ENCODE peak calls at places on chromosome 9, in six cellular contexts. One of them, this sample, is unnamed.

GRCh38 chr9:30504502-30504905 is 1879.9 kb upstream of the ACO1 start:
- DNase-seq in CD8-positive, alpha-beta memory T cell: no peak
- DNase-seq in hepatocyte: no peak
- DNase-seq in kidney epithelial cell: no peak
- DNase-seq in choroid plexus epithelial cell: peak
- DNase-seq in WERI-Rb-1: no peak
- DNase-seq in this sample: no peak

GRCh38 chr9:85569988-85570387 is 171.8 kb downstream of the AGTPBP1 start:
- DNase-seq in hepatocyte: peak
- DNase-seq in CD8-positive, alpha-beta memory T cell: no peak
- DNase-seq in choroid plexus epithelial cell: peak
- DNase-seq in kidney epithelial cell: no peak
- DNase-seq in WERI-Rb-1: no peak
- DNase-seq in this sample: no peak

GRCh38 chr9:71680189-71680983 is 87.9 kb downstream of the CEMIP2 start:
- DNase-seq in WERI-Rb-1: no peak
- DNase-seq in CD8-positive, alpha-beta memory T cell: no peak
- DNase-seq in hepatocyte: peak
- DNase-seq in kidney epithelial cell: no peak
- DNase-seq in choroid plexus epithelial cell: peak
- DNase-seq in this sample: no peak

GRCh38 chr9:78013924-78014323 is 17.7 kb downstream of the GNAQ start:
- DNase-seq in kidney epithelial cell: no peak
- DNase-seq in CD8-positive, alpha-beta memory T cell: no peak
- DNase-seq in WERI-Rb-1: no peak
- DNase-seq in hepatocyte: no peak
- DNase-seq in choroid plexus epithelial cell: no peak
- DNase-seq in this sample: no peak

GRCh38 chr9:556199-556598 is 285.3 kb upstream of the DMRT1 start:
- DNase-seq in choroid plexus epithelial cell: no peak
- DNase-seq in hepatocyte: no peak
- DNase-seq in CD8-positive, alpha-beta memory T cell: no peak
- DNase-seq in kidney epithelial cell: no peak
- DNase-seq in WERI-Rb-1: no peak
- DNase-seq in this sample: no peak

GRCh38 chr9:98856982-98857381 is 49.5 kb downstream of the GALNT12 start:
- DNase-seq in CD8-positive, alpha-beta memory T cell: no peak
- DNase-seq in WERI-Rb-1: no peak
- DNase-seq in kidney epithelial cell: no peak
- DNase-seq in choroid plexus epithelial cell: no peak
- DNase-seq in hepatocyte: no peak
- DNase-seq in this sample: no peak

GRCh38 chr9:12539602-12540001 is 153.6 kb upstream of the TYRP1 start:
- DNase-seq in kidney epithelial cell: no peak
- DNase-seq in CD8-positive, alpha-beta memory T cell: no peak
- DNase-seq in choroid plexus epithelial cell: peak
- DNase-seq in WERI-Rb-1: no peak
- DNase-seq in hepatocyte: no peak
- DNase-seq in this sample: no peak

GRCh38 chr9:135490980-135491444 is 9.5 kb upstream of the MRPS2 start:
- DNase-seq in WERI-Rb-1: no peak
- DNase-seq in choroid plexus epithelial cell: no peak
- DNase-seq in kidney epithelial cell: no peak
- DNase-seq in CD8-positive, alpha-beta memory T cell: peak
- DNase-seq in hepatocyte: no peak
- DNase-seq in this sample: no peak

GRCh38 chr9:131121346-131121745 is 4.0 kb upstream of the NUP214 start:
- DNase-seq in WERI-Rb-1: no peak
- DNase-seq in kidney epithelial cell: no peak
- DNase-seq in choroid plexus epithelial cell: no peak
- DNase-seq in hepatocyte: no peak
- DNase-seq in CD8-positive, alpha-beta memory T cell: no peak
- DNase-seq in this sample: no peak

DNA sequence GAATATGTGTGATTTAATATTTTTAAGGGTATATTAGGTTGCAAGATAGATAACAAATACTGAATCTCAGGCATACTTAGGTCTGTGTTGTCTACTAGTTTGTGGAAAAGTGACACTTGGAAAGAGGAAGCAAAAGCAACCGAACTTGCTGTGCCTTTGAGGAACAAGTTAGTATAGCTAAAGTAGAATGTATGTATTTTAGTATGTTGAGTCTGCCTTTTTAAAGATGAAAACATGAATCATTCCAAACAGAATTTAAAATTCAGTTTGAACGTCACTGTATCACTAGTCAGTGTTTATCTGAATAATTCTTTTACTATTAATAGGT is 12.9 kb downstream of the TLE4 start:
- DNase-seq in hepatocyte: no peak
- DNase-seq in CD8-positive, alpha-beta memory T cell: no peak
- DNase-seq in WERI-Rb-1: no peak
- DNase-seq in kidney epithelial cell: no peak
- DNase-seq in choroid plexus epithelial cell: no peak
- DNase-seq in this sample: no peak
- H3K4me3 ChIP-seq in hepatocyte: no peak
- H3K4me3 ChIP-seq in CD8-positive, alpha-beta memory T cell: no peak
- H3K4me3 ChIP-seq in WERI-Rb-1: no peak
- H3K4me3 ChIP-seq in kidney epithelial cell: no peak
- H3K4me3 ChIP-seq in choroid plexus epithelial cell: no peak
- H3K4me3 ChIP-seq in this sample: no peak

DNA sequence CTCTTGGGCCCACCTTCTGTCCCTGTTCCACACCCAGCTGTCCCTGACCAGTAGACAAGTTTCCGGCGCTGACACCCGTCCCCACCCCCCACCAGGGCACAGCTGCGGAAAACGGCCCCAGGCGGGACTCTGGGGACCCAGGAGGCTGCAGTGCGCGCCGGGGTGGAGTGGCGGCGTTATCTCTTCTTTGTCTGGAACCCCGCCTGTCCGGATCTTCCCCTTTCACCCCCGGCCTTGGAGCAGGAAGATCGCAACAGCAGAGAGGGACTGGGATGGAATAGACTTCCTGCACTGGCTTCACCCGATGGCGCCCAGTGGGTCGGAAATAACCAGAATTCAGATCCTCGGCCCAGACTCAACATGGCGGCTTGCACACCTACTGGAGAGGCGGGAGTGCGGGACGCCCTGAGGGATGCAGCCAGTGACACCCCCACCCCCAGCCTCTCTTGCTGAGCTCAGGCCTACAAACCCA is 4.7 kb downstream of the PAX5 start:
- DNase-seq in choroid plexus epithelial cell: no peak
- DNase-seq in WERI-Rb-1: no peak
- DNase-seq in kidney epithelial cell: no peak
- DNase-seq in CD8-positive, alpha-beta memory T cell: no peak
- DNase-seq in hepatocyte: no peak
- DNase-seq in this sample: no peak
- H3K4me3 ChIP-seq in choroid plexus epithelial cell: no peak
- H3K4me3 ChIP-seq in WERI-Rb-1: no peak
- H3K4me3 ChIP-seq in kidney epithelial cell: no peak
- H3K4me3 ChIP-seq in CD8-positive, alpha-beta memory T cell: no peak
- H3K4me3 ChIP-seq in hepatocyte: no peak
- H3K4me3 ChIP-seq in this sample: no peak

GRCh38 chr9:92739346-92740014 is 25.2 kb downstream of the BICD2 start:
- DNase-seq in choroid plexus epithelial cell: no peak
- DNase-seq in hepatocyte: no peak
- DNase-seq in WERI-Rb-1: no peak
- DNase-seq in kidney epithelial cell: no peak
- DNase-seq in CD8-positive, alpha-beta memory T cell: no peak
- DNase-seq in this sample: no peak
- H3K4me3 ChIP-seq in choroid plexus epithelial cell: no peak
- H3K4me3 ChIP-seq in hepatocyte: no peak
- H3K4me3 ChIP-seq in WERI-Rb-1: no peak
- H3K4me3 ChIP-seq in kidney epithelial cell: no peak
- H3K4me3 ChIP-seq in CD8-positive, alpha-beta memory T cell: no peak
- H3K4me3 ChIP-seq in this sample: no peak

GRCh38 chr9:136539427-136540412 is 6.1 kb downstream of the NOTCH1 start:
- DNase-seq in hepatocyte: peak
- DNase-seq in WERI-Rb-1: no peak
- DNase-seq in kidney epithelial cell: no peak
- DNase-seq in choroid plexus epithelial cell: peak
- DNase-seq in CD8-positive, alpha-beta memory T cell: peak
- DNase-seq in this sample: peak
- H3K4me3 ChIP-seq in hepatocyte: no peak
- H3K4me3 ChIP-seq in WERI-Rb-1: no peak
- H3K4me3 ChIP-seq in kidney epithelial cell: no peak
- H3K4me3 ChIP-seq in choroid plexus epithelial cell: no peak
- H3K4me3 ChIP-seq in CD8-positive, alpha-beta memory T cell: peak
- H3K4me3 ChIP-seq in this sample: no peak

GRCh38 chr9:112173489-112174222 is 1.4 kb downstream of the SUSD1 start:
- DNase-seq in kidney epithelial cell: no peak
- DNase-seq in hepatocyte: no peak
- DNase-seq in choroid plexus epithelial cell: no peak
- DNase-seq in WERI-Rb-1: no peak
- DNase-seq in CD8-positive, alpha-beta memory T cell: no peak
- DNase-seq in this sample: no peak
- H3K4me3 ChIP-seq in kidney epithelial cell: no peak
- H3K4me3 ChIP-seq in hepatocyte: no peak
- H3K4me3 ChIP-seq in choroid plexus epithelial cell: no peak
- H3K4me3 ChIP-seq in WERI-Rb-1: peak
- H3K4me3 ChIP-seq in CD8-positive, alpha-beta memory T cell: peak
- H3K4me3 ChIP-seq in this sample: no peak

GRCh38 chr9:86944974-86945867 is 2.1 kb downstream of the GAS1 start:
- DNase-seq in kidney epithelial cell: no peak
- DNase-seq in CD8-positive, alpha-beta memory T cell: no peak
- DNase-seq in WERI-Rb-1: no peak
- DNase-seq in hepatocyte: peak
- DNase-seq in choroid plexus epithelial cell: peak
- DNase-seq in this sample: no peak
- H3K4me3 ChIP-seq in kidney epithelial cell: peak
- H3K4me3 ChIP-seq in CD8-positive, alpha-beta memory T cell: peak
- H3K4me3 ChIP-seq in WERI-Rb-1: no peak
- H3K4me3 ChIP-seq in hepatocyte: peak
- H3K4me3 ChIP-seq in choroid plexus epithelial cell: peak
- H3K4me3 ChIP-seq in this sample: no peak

GRCh38 chr9:128065907-128066712 is 1.0 kb downstream of the NAIF1 start:
- DNase-seq in WERI-Rb-1: no peak
- DNase-seq in kidney epithelial cell: no peak
- DNase-seq in hepatocyte: no peak
- DNase-seq in choroid plexus epithelial cell: no peak
- DNase-seq in CD8-positive, alpha-beta memory T cell: peak
- DNase-seq in this sample: no peak
- H3K4me3 ChIP-seq in WERI-Rb-1: no peak
- H3K4me3 ChIP-seq in kidney epithelial cell: peak
- H3K4me3 ChIP-seq in hepatocyte: no peak
- H3K4me3 ChIP-seq in choroid plexus epithelial cell: peak
- H3K4me3 ChIP-seq in CD8-positive, alpha-beta memory T cell: peak
- H3K4me3 ChIP-seq in this sample: peak

This sample was measured in LNCaP clone FGC.